ENCODE peak calls at places on chromosomes 2 and 18, in nine cellular contexts. One of them, this sample, is unnamed.
A peak's percentile ranks its signal among the peaks of the same experiment; 100 is the strongest.

GRCh38 chr2:134460583-134460998 is 206.7 kb downstream of the MGAT5 start:
- DNase-seq in HepG2: peak; percentile 76
- DNase-seq in breast epithelium: peak; percentile 59
- DNase-seq in GM12878: no peak
- DNase-seq in sigmoid colon: no peak
- DNase-seq in transverse colon: peak; percentile 31
- DNase-seq in K562: peak; percentile 40
- DNase-seq in HCT116: peak; percentile 48
- DNase-seq in stomach: peak; percentile 78
- DNase-seq in this sample: peak; percentile 77

GRCh38 chr2:150994041-150994440 is 267.6 kb downstream of the RBM43 start:
- DNase-seq in GM12878: no peak
- DNase-seq in sigmoid colon: no peak
- DNase-seq in stomach: no peak
- DNase-seq in HCT116: no peak
- DNase-seq in transverse colon: no peak
- DNase-seq in HepG2: no peak
- DNase-seq in breast epithelium: no peak
- DNase-seq in K562: no peak
- DNase-seq in this sample: no peak

GRCh38 chr2:216838146-216838545 is 21.7 kb downstream of the TNP1 start:
- DNase-seq in stomach: no peak
- DNase-seq in sigmoid colon: no peak
- DNase-seq in HCT116: no peak
- DNase-seq in GM12878: no peak
- DNase-seq in breast epithelium: no peak
- DNase-seq in K562: no peak
- DNase-seq in transverse colon: no peak
- DNase-seq in HepG2: no peak
- DNase-seq in this sample: no peak

GRCh38 chr2:126482582-126483464 is 173.1 kb upstream of the GYPC start:
- DNase-seq in breast epithelium: no peak
- DNase-seq in GM12878: no peak
- DNase-seq in sigmoid colon: no peak
- DNase-seq in stomach: no peak
- DNase-seq in K562: no peak
- DNase-seq in HCT116: no peak
- DNase-seq in HepG2: peak; percentile 43
- DNase-seq in transverse colon: no peak
- DNase-seq in this sample: no peak

GRCh38 chr2:42726680-42727079 is 37.3 kb downstream of the OXER1 start:
- DNase-seq in sigmoid colon: no peak
- DNase-seq in breast epithelium: no peak
- DNase-seq in stomach: no peak
- DNase-seq in HCT116: no peak
- DNase-seq in HepG2: no peak
- DNase-seq in GM12878: no peak
- DNase-seq in K562: no peak
- DNase-seq in transverse colon: no peak
- DNase-seq in this sample: no peak

GRCh38 chr18:71849407-71849806 is 694.7 kb downstream of the CBLN2 start:
- DNase-seq in breast epithelium: no peak
- DNase-seq in HCT116: no peak
- DNase-seq in sigmoid colon: no peak
- DNase-seq in stomach: no peak
- DNase-seq in transverse colon: no peak
- DNase-seq in HepG2: no peak
- DNase-seq in GM12878: no peak
- DNase-seq in K562: no peak
- DNase-seq in this sample: no peak

GRCh38 chr2:196798980-196799379 is 503 bp downstream of the GTF3C3 start:
- DNase-seq in sigmoid colon: no peak
- DNase-seq in stomach: no peak
- DNase-seq in transverse colon: no peak
- DNase-seq in GM12878: no peak
- DNase-seq in breast epithelium: no peak
- DNase-seq in HepG2: peak; percentile 23
- DNase-seq in HCT116: no peak
- DNase-seq in K562: peak; percentile 5
- DNase-seq in this sample: no peak

GRCh38 chr2:147177449-147177848 is 667.4 kb upstream of the ACVR2A start:
- DNase-seq in breast epithelium: no peak
- DNase-seq in transverse colon: no peak
- DNase-seq in HepG2: no peak
- DNase-seq in sigmoid colon: no peak
- DNase-seq in GM12878: no peak
- DNase-seq in stomach: no peak
- DNase-seq in HCT116: no peak
- DNase-seq in K562: no peak
- DNase-seq in this sample: no peak

GRCh38 chr2:240626531-240627300 is 1.4 kb downstream of the GPR35 start:
- DNase-seq in HCT116: no peak
- DNase-seq in stomach: no peak
- DNase-seq in breast epithelium: no peak
- DNase-seq in HepG2: peak; percentile 92
- DNase-seq in K562: no peak
- DNase-seq in transverse colon: peak; percentile 49
- DNase-seq in sigmoid colon: peak; percentile 66
- DNase-seq in GM12878: no peak
- DNase-seq in this sample: no peak

GRCh38 chr2:135870571-135870970 is 5.7 kb downstream of the MCM6 start:
- DNase-seq in sigmoid colon: no peak
- DNase-seq in HepG2: no peak
- DNase-seq in K562: no peak
- DNase-seq in HCT116: no peak
- DNase-seq in stomach: no peak
- DNase-seq in breast epithelium: no peak
- DNase-seq in GM12878: no peak
- DNase-seq in transverse colon: no peak
- DNase-seq in this sample: no peak

GRCh38 chr2:135874966-135875365 is 1.3 kb downstream of the MCM6 start:
- DNase-seq in HCT116: no peak
- DNase-seq in HepG2: no peak
- DNase-seq in GM12878: no peak
- DNase-seq in transverse colon: no peak
- DNase-seq in sigmoid colon: no peak
- DNase-seq in K562: no peak
- DNase-seq in stomach: no peak
- DNase-seq in breast epithelium: no peak
- DNase-seq in this sample: no peak

GRCh38 chr2:135875491-135876065 is 665 bp downstream of the MCM6 start:
- DNase-seq in GM12878: no peak
- DNase-seq in HepG2: no peak
- DNase-seq in stomach: peak; percentile 59
- DNase-seq in transverse colon: peak; percentile 68
- DNase-seq in HCT116: no peak
- DNase-seq in sigmoid colon: peak; percentile 73
- DNase-seq in breast epithelium: peak; percentile 21
- DNase-seq in K562: peak; percentile 38
- DNase-seq in this sample: peak; percentile 51

GRCh38 chr2:135876066-135876711 is at the start of gene MCM6:
- DNase-seq in K562: peak; percentile 98
- DNase-seq in stomach: peak; percentile 97
- DNase-seq in breast epithelium: peak; percentile 96
- DNase-seq in GM12878: peak; percentile 94
- DNase-seq in HCT116: peak; percentile 99
- DNase-seq in sigmoid colon: peak; percentile 98
- DNase-seq in HepG2: peak; percentile 92
- DNase-seq in transverse colon: peak; percentile 98
- DNase-seq in this sample: peak; percentile 89
- TF ChIP-seq POLR2A in K562: peak; percentile 87
- TF ChIP-seq POLR2A in stomach: no peak
- TF ChIP-seq POLR2A in breast epithelium: no peak
- TF ChIP-seq POLR2A in GM12878: peak; percentile 51
- TF ChIP-seq POLR2A in HCT116: no peak
- TF ChIP-seq POLR2A in sigmoid colon: no peak
- TF ChIP-seq POLR2A in HepG2: no peak
- TF ChIP-seq POLR2A in transverse colon: peak; percentile 56
- TF ChIP-seq POLR2A in this sample: no peak

GRCh38 chr18:63241739-63242138 is 77.8 kb downstream of the BCL2 start:
- DNase-seq in HepG2: no peak
- DNase-seq in stomach: no peak
- DNase-seq in breast epithelium: no peak
- DNase-seq in K562: no peak
- DNase-seq in GM12878: no peak
- DNase-seq in sigmoid colon: no peak
- DNase-seq in transverse colon: no peak
- DNase-seq in HCT116: no peak
- DNase-seq in this sample: no peak

GRCh38 chr18:63237911-63238710 is 81.5 kb downstream of the BCL2 start:
- DNase-seq in sigmoid colon: no peak
- DNase-seq in GM12878: no peak
- DNase-seq in transverse colon: peak; percentile 35
- DNase-seq in breast epithelium: peak; percentile 83
- DNase-seq in stomach: no peak
- DNase-seq in HepG2: peak; percentile 67
- DNase-seq in K562: no peak
- DNase-seq in HCT116: peak; percentile 31
- DNase-seq in this sample: no peak

GRCh38 chr18:63241317-63241712 is 78.3 kb downstream of the BCL2 start:
- DNase-seq in breast epithelium: no peak
- DNase-seq in HCT116: no peak
- DNase-seq in HepG2: no peak
- DNase-seq in sigmoid colon: no peak
- DNase-seq in stomach: no peak
- DNase-seq in transverse colon: no peak
- DNase-seq in K562: no peak
- DNase-seq in GM12878: no peak
- DNase-seq in this sample: no peak

GRCh38 chr18:63238711-63239110 is 80.9 kb downstream of the BCL2 start:
- DNase-seq in stomach: no peak
- DNase-seq in transverse colon: no peak
- DNase-seq in sigmoid colon: no peak
- DNase-seq in breast epithelium: no peak
- DNase-seq in HepG2: no peak
- DNase-seq in K562: no peak
- DNase-seq in GM12878: no peak
- DNase-seq in HCT116: no peak
- DNase-seq in this sample: no peak

DNA sequence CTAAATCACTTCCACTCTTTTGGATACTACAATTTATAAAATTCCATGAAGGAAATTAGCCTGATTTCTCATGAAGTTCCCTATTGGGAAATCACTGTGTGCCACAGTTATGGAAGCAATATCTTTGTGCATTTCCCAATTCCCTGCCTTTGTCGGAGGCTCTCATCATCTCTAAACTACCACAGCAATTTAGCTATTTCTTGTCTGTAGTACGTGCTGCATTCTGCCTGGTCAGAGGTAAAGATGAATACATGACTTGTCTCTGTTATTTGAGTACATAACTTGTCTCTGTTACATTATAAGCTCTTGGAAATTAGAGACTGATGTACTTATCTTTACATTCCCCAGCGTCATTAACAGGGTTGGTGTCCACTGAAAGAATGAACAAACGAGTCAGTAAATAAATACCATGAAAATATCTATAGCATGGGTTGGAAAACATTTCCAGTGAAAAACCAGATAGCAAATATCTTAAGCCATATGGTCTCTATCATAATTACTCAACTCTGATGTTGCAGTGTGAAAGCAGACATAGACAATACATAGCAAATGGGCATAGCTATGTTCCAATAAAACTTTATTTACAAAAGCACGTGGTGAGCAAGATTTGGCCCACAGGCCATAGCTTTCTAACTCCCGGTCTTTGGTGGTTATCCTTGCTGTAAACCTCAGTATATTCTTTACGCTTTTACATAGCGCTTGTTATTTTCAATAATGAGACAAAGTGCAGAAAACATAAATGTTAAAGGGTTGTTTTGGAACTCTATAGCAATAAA is 78.8 kb downstream of the BCL2 start:
- DNase-seq in breast epithelium: no peak
- DNase-seq in HCT116: no peak
- DNase-seq in GM12878: no peak
- DNase-seq in stomach: no peak
- DNase-seq in sigmoid colon: no peak
- DNase-seq in transverse colon: no peak
- DNase-seq in K562: no peak
- DNase-seq in HepG2: no peak
- DNase-seq in this sample: no peak
- TF ChIP-seq POLR2AphosphoS5 in breast epithelium: no peak
- TF ChIP-seq POLR2AphosphoS5 in HCT116: no peak
- TF ChIP-seq POLR2AphosphoS5 in GM12878: no peak
- TF ChIP-seq POLR2AphosphoS5 in stomach: no peak
- TF ChIP-seq POLR2AphosphoS5 in sigmoid colon: no peak
- TF ChIP-seq POLR2AphosphoS5 in transverse colon: no peak
- TF ChIP-seq POLR2AphosphoS5 in K562: no peak
- TF ChIP-seq POLR2AphosphoS5 in HepG2: no peak
- TF ChIP-seq POLR2AphosphoS5 in this sample: no peak

GRCh38 chr2:236569593-236569973 is at the start of gene ACKR3:
- DNase-seq in breast epithelium: peak; percentile 51
- DNase-seq in K562: no peak
- DNase-seq in transverse colon: peak; percentile 66
- DNase-seq in stomach: peak; percentile 76
- DNase-seq in GM12878: peak; percentile 89
- DNase-seq in sigmoid colon: peak; percentile 92
- DNase-seq in HepG2: peak; percentile 41
- DNase-seq in HCT116: peak; percentile 21
- DNase-seq in this sample: peak; percentile 73
- TF ChIP-seq POLR2A in breast epithelium: no peak
- TF ChIP-seq POLR2A in K562: no peak
- TF ChIP-seq POLR2A in transverse colon: peak; percentile 77
- TF ChIP-seq POLR2A in stomach: no peak
- TF ChIP-seq POLR2A in GM12878: peak; percentile 88
- TF ChIP-seq POLR2A in sigmoid colon: no peak
- TF ChIP-seq POLR2A in HepG2: no peak
- TF ChIP-seq POLR2A in HCT116: no peak
- TF ChIP-seq POLR2A in this sample: peak; percentile 83

DNA sequence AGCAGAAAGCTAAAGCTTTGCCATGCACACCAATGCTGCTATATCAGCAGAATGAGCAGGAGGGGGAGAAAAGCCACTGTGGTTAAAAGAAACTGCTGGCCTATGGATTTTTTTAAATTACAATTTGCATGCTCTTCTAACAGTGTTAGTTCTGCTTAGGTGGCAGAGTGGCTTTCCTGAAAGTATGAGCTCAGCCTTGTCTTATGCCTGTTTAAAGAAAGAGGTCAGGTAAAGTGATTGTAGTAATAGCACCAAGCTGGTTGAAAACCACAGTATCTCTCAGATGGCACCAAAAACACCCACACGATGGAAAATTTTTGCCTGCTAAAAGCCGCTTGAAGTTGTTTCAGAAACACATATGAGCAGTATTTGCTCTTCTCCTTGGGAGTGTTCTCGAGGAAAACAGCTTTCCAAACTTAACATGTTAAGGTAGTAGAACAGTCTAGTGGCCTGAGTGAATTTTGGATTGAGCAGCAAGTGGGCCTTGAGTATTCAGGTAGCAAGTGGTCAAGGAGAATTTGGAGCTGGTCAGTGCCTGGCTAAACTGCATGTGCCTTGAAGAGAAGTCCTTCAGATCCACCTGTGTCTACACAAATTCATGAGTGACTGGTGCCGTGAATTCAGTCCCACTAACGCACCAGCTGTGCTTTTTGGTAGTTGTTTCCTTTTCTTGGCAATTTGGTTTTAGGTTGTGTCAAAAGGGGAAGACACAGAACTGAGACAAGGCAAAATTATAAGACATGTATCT is 19.6 kb upstream of the NDUFV2 start:
- DNase-seq in HepG2: no peak
- DNase-seq in HCT116: no peak
- DNase-seq in sigmoid colon: no peak
- DNase-seq in GM12878: peak; percentile 68
- DNase-seq in transverse colon: no peak
- DNase-seq in stomach: no peak
- DNase-seq in breast epithelium: no peak
- DNase-seq in K562: no peak
- DNase-seq in this sample: no peak
- TF ChIP-seq POLR2AphosphoS5 in HepG2: no peak
- TF ChIP-seq POLR2AphosphoS5 in HCT116: no peak
- TF ChIP-seq POLR2AphosphoS5 in sigmoid colon: no peak
- TF ChIP-seq POLR2AphosphoS5 in GM12878: no peak
- TF ChIP-seq POLR2AphosphoS5 in transverse colon: no peak
- TF ChIP-seq POLR2AphosphoS5 in stomach: no peak
- TF ChIP-seq POLR2AphosphoS5 in breast epithelium: no peak
- TF ChIP-seq POLR2AphosphoS5 in K562: no peak
- TF ChIP-seq POLR2AphosphoS5 in this sample: no peak

This sample was measured in GM12891.